ENCODE peak calls at places on chromosome 14, in seven cellular contexts. X, F, K, R, D, B and T are unnamed samples.

GRCh38 chr14:77645520-77646230 is 29.2 kb upstream of the SPTLC2 start:
- DNase-seq in X (no peak), F (no peak), K (no peak), R (no peak), D (no peak), B (no peak), T (no peak)

GRCh38 chr14:75292886-75293285 is 14.3 kb downstream of the FOS start:
- DNase-seq in X (no peak), F (no peak), K (no peak), R (no peak), D (no peak), B (no peak), T (no peak)

GRCh38 chr14:89252887-89253532 is 164.0 kb downstream of the FOXN3 start:
- DNase-seq in X (no peak), F (peak), K (no peak), R (no peak), D (peak), B (no peak), T (no peak)

GRCh38 chr14:58864751-58865519 is 227.2 kb downstream of the DACT1 start:
- DNase-seq in X (no peak), F (no peak), K (no peak), R (peak), D (peak), B (peak), T (peak)

GRCh38 chr14:93046696-93047050 is 69.1 kb downstream of the ITPK1 start:
- DNase-seq in X (no peak), F (no peak), K (no peak), R (no peak), D (no peak), B (no peak), T (no peak)

GRCh38 chr14:67609642-67610310 is 9.7 kb upstream of the PIGH start:
- DNase-seq in X (no peak), F (no peak), K (no peak), R (no peak), D (no peak), B (no peak), T (no peak)

GRCh38 chr14:55223364-55223763 is 32.0 kb upstream of the DLGAP5 start:
- DNase-seq in X (no peak), F (no peak), K (no peak), R (no peak), D (no peak), B (no peak), T (no peak)

GRCh38 chr14:55938249-55938791 is 179.9 kb upstream of the PELI2 start:
- DNase-seq in X (no peak), F (no peak), K (peak), R (no peak), D (peak), B (peak), T (peak)

GRCh38 chr14:72165151-72165715 is 233.0 kb downstream of the RGS6 start:
- DNase-seq in X (no peak), F (no peak), K (no peak), R (no peak), D (no peak), B (no peak), T (no peak)

GRCh38 chr14:89618309-89618708 is 201.3 kb upstream of the FOXN3 start:
- DNase-seq in X (no peak), F (no peak), K (no peak), R (peak), D (no peak), B (peak), T (peak)

GRCh38 chr14:87691482-87691881 is 301.5 kb downstream of the GALC start:
- DNase-seq in X (no peak), F (no peak), K (no peak), R (no peak), D (no peak), B (no peak), T (no peak)

GRCh38 chr14:40139657-40140056 is 707.4 kb upstream of the FBXO33 start:
- DNase-seq in X (no peak), F (no peak), K (no peak), R (no peak), D (no peak), B (no peak), T (no peak)

GRCh38 chr14:72594099-72594901 is 299.6 kb downstream of the DPF3 start:
- DNase-seq in X (no peak), F (no peak), K (no peak), R (no peak), D (no peak), B (peak), T (no peak)

GRCh38 chr14:54446201-54446693 is 5.1 kb upstream of the CNIH1 start:
- DNase-seq in X (no peak), F (no peak), K (no peak), R (no peak), D (no peak), B (peak), T (peak)

GRCh38 chr14:96062010-96062409 is 22.8 kb downstream of the C14orf132 start:
- DNase-seq in X (no peak), F (no peak), K (no peak), R (no peak), D (no peak), B (no peak), T (no peak)

GRCh38 chr14:67270933-67271332 is 29.7 kb downstream of the PALS1 start:
- DNase-seq in X (no peak), F (no peak), K (no peak), R (no peak), D (no peak), B (no peak), T (no peak)

GRCh38 chr14:76768201-76768656 is 7.0 kb downstream of the VASH1 start:
- DNase-seq in X (no peak), F (peak), K (no peak), R (peak), D (no peak), B (no peak), T (no peak)

GRCh38 chr14:80356413-80356812 is 145.1 kb upstream of the DIO2 start:
- DNase-seq in X (no peak), F (peak), K (no peak), R (peak), D (peak), B (peak), T (peak)

GRCh38 chr14:56333361-56334279 is 215.4 kb downstream of the PELI2 start:
- DNase-seq in X (no peak), F (no peak), K (no peak), R (peak), D (peak), B (peak), T (peak)

DNA sequence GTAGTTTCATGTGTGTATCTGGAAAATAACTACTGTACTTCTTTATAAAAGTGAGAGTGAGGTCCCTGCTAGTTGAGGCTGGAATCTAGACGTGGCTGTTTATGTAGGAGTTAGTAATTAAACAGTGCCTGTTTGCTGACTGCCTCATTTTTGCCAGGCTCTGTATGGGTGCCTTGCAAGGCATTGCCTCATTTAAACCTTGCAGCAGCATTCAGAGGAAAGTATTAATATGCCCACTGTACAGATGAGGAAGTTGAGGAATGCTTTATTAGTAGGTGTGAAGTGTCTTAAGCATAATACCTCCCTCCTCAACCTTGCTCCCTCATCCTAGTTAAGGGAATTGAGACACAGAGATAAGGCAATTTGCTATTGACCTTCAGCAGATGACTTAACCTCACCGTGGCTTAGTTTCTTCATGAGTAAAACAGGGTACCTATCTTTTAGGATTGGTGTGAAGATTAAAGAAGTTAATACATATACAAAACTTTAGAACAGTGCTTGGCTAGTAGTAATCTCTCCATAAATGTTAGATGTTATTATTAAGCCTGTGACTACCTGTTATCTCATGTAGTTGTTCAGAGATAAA is 28.7 kb downstream of the PPM1A start:
- DNase-seq in X (no peak), F (no peak), K (no peak), R (no peak), D (no peak), B (no peak), T (no peak)
- H3K9ac ChIP-seq in X (no peak), F (no peak), K (no peak), R (no peak), D (no peak), B (no peak), T (no peak)

GRCh38 chr14:26735811-26736210 is 138.0 kb upstream of the NOVA1 start:
- DNase-seq in X (no peak), F (no peak), K (no peak), R (no peak), D (no peak), B (no peak), T (no peak)

DNA sequence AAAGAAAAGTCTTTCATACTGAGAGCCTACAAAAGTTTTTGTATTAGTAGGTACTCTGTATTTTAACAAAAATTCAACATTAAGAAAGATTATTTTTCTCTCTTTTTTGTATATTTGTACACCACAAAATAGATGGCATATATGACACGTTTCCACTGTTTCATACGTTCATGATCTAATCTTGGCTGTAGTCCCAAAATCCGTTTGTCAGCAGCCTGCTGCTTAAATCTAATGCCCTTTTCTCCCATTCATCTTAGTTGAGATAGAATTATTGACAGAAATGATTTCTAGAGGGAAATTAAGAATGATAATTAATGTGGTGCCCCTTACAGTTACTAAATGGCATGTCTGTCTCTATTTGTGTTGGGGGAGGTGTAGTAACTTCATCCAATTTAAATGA is 140.7 kb upstream of the NOVA1 start:
- DNase-seq in X (no peak), F (no peak), K (no peak), R (no peak), D (no peak), B (peak), T (no peak)
- H3K4me3 ChIP-seq in X (no peak), F (no peak), K (no peak), R (no peak), D (no peak), B (no peak), T (no peak)

DNA sequence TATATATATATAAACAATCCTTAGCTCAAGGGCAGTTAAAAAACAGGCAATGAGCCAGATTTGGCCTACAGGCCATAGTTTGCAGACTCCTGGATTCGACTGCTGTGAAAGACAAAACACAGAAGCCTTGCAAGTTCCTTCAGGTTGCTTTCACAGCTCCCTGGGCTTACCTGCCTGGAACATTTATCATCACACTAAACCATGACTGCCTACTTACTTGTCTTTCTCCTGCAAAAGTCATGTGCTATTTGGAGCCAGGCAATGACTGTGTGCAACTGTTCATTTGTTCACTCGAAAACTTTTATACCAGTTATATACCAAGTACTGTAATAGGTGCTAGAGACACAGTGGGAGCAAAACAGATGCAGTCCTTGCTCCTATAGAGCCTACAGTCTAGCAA is 2.2 kb upstream of the RPS6KA5 start:
- DNase-seq in X (no peak), F (no peak), K (no peak), R (no peak), D (no peak), B (no peak), T (no peak)
- H3K9ac ChIP-seq in X (no peak), F (no peak), K (no peak), R (no peak), D (no peak), B (no peak), T (no peak)

DNA sequence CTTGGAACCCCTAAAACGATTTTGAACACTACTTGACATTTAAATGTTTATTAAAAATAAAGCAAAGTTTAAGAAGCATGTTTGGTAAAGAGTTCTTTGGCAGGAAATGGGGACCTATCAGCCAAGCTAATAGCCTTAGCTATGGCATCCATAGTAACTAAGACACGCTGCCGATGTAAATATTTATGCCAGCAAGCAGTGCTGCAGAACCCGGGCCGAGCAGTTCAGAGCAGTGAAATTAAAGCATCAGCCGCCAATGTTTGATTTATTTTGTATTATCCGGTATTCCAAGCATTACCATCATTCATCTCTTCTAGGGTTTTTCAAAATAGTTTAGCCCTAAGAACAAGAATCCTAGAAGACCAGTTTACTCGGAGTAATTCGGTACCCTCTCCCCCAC is 61.6 kb downstream of the PPP2R5C start:
- DNase-seq in X (no peak), F (no peak), K (no peak), R (peak), D (peak), B (no peak), T (no peak)
- H3K4me3 ChIP-seq in X (no peak), F (no peak), K (peak), R (no peak), D (no peak), B (peak), T (peak)

DNA sequence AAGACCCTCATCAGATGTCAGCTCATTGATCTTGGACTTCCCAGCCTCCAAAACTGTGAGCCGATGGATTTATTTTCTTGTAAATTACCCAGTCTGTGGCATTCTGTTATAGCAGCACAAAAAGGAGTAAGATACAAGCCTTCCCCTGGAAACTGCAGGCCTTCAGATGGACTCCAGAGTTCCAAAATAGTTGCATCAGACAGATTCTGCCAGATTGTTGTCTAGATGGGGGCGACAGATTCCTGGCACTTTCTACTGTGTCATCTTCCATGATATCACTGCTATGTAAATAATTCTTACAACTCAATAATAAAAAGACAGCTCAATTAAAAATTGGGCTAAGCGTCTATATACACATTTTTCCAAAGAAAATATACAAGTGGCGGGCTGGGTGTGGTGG is 17.2 kb upstream of the MARK3 start:
- DNase-seq in X (no peak), F (no peak), K (no peak), R (no peak), D (peak), B (no peak), T (no peak)
- H3K9ac ChIP-seq in X (no peak), F (no peak), K (no peak), R (no peak), D (peak), B (no peak), T (no peak)

DNA sequence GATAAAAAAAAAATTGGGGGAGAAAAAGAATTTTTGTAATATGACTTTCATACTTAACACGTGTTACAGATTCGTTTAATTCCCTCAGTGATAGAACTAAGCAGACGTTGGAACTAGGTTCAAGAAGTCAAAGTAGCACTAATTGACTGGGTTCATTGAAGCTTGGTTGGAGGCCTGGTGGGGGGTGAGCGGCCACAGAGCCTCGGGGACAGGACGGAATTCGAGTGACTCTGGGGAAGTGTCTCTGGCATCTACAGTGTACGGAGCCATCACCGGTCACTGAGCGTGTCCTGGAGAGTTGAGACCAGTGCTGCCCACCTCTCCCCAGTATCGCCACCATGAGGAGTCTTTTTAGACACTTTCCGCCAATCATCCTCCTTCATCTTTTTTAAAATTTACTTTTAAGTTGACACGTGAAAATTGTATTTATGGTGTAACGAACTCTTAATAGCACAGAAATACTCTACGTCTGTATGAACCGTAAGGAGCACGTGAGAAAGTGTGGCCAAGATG is 1.3 kb downstream of the ZFYVE21 start:
- DNase-seq in X (no peak), F (peak), K (no peak), R (no peak), D (no peak), B (no peak), T (no peak)
- H3K4me3 ChIP-seq in X (peak), F (peak), K (peak), R (no peak), D (peak), B (peak), T (peak)

GRCh38 chr14:21514341-21514740 is 3.2 kb upstream of the METTL3 start:
- DNase-seq in X (no peak), F (no peak), K (no peak), R (no peak), D (no peak), B (no peak), T (no peak)

GRCh38 chr14:21510735-21511657 is at the start of gene METTL3:
- DNase-seq in X (peak), F (peak), K (peak), R (peak), D (peak), B (peak), T (peak)

GRCh38 chr14:21506557-21506956 is 4.6 kb downstream of the METTL3 start:
- DNase-seq in X (no peak), F (no peak), K (no peak), R (no peak), D (no peak), B (no peak), T (no peak)

GRCh38 chr14:21505009-21505553 is 6.1 kb downstream of the METTL3 start:
- DNase-seq in X (no peak), F (no peak), K (no peak), R (peak), D (no peak), B (no peak), T (no peak)

DNA sequence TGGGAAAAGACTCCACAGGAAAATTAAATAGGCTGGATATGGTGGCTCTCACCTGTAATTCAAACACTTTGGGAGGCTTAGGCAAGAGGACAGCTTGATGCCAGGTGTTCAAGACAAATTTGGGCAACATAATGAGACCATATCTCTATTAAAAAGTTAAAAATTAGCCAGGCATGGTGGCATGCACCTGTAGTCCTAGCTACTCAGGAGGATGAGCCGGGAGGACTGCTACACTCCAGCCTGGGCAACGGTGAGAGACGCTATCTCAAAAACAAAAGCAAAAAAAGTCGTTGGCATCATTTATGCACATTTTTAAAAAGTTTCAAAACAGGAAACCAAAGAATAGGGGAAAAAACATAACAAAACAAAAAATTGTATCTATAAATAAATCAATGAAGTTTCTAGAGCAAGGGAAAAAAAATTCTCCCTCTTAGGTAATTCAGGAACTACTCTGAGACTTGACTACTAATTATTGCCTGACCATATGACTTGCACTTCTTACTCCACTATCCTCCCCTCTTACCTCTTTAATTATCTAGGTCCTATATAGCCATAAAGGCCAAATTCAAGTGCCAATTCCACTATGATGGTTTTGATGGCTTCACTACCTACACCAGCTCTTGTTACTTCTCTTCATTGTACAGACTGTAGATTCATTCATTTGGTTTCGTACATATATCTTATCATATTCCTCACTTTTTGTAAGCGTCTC is 1.6 kb downstream of the METTL3 start:
- DNase-seq in X (no peak), F (no peak), K (no peak), R (no peak), D (no peak), B (no peak), T (no peak)
- H3K9ac ChIP-seq in X (peak), F (peak), K (no peak), R (peak), D (no peak), B (peak), T (no peak)